ENCODE peak calls at places on chromosomes 3 and 15, in six cellular contexts. F, Q, E, X, I and H are unnamed samples.

GRCh38 chr3:28278918-28279317 is 37.5 kb downstream of the CMC1 start:
- DNase-seq in F (no peak), Q (no peak), E (no peak), X (no peak), I (no peak), H (no peak)

GRCh38 chr15:62403164-62403809 is 238.2 kb upstream of the C2CD4B start:
- DNase-seq in F (no peak), Q (no peak), E (no peak), X (no peak), I (no peak), H (no peak)

GRCh38 chr15:84598250-84598649 is 2.6 kb upstream of the ZSCAN2 start:
- DNase-seq in F (peak; percentile 23), Q (no peak), E (no peak), X (no peak), I (no peak), H (peak; percentile 72)

GRCh38 chr3:98589331-98589870 is 4.0 kb downstream of the CPOX start:
- DNase-seq in F (no peak), Q (no peak), E (no peak), X (no peak), I (no peak), H (no peak)

GRCh38 chr15:58066042-58066867 is 744 bp upstream of the ALDH1A2 start:
- DNase-seq in F (no peak), Q (no peak), E (peak; percentile 11), X (peak; percentile 60), I (no peak), H (peak; percentile 12)

GRCh38 chr3:190911382-190911781 is 48.9 kb upstream of the GMNC start:
- DNase-seq in F (no peak), Q (no peak), E (no peak), X (no peak), I (no peak), H (no peak)

GRCh38 chr3:81580399-81580798 is 181.0 kb downstream of the GBE1 start:
- DNase-seq in F (no peak), Q (no peak), E (no peak), X (no peak), I (no peak), H (no peak)

GRCh38 chr15:91857224-91857585 is 3.7 kb downstream of the SLCO3A1 start:
- DNase-seq in F (no peak), Q (no peak), E (no peak), X (no peak), I (no peak), H (peak; percentile 65)

GRCh38 chr15:91385301-91385700 is 285.2 kb downstream of the SV2B start:
- DNase-seq in F (no peak), Q (no peak), E (no peak), X (no peak), I (no peak), H (no peak)

GRCh38 chr15:90106522-90107117 is 4.4 kb upstream of the IDH2 start:
- DNase-seq in F (no peak), Q (peak; percentile 51), E (no peak), X (no peak), I (no peak), H (no peak)

GRCh38 chr15:31230630-31231485 is 95.8 kb upstream of the KLF13 start:
- DNase-seq in F (no peak), Q (no peak), E (no peak), X (no peak), I (no peak), H (no peak)

GRCh38 chr3:69294014-69294771 is 91.7 kb downstream of the FRMD4B start:
- DNase-seq in F (no peak), Q (peak; percentile 29), E (no peak), X (no peak), I (no peak), H (no peak)

GRCh38 chr3:123834631-123835030 is 49.5 kb downstream of the MYLK start:
- DNase-seq in F (no peak), Q (peak; percentile 55), E (no peak), X (no peak), I (no peak), H (no peak)

GRCh38 chr15:25849431-25849921 is 13.7 kb downstream of the ATP10A start:
- DNase-seq in F (no peak), Q (peak; percentile 41), E (no peak), X (peak; percentile 51), I (no peak), H (peak; percentile 17)

GRCh38 chr15:27820232-27820631 is 278.9 kb downstream of the OCA2 start:
- DNase-seq in F (no peak), Q (no peak), E (no peak), X (no peak), I (no peak), H (no peak)

GRCh38 chr15:25170113-25170731 is 215.4 kb downstream of the SNRPN start:
- DNase-seq in F (no peak), Q (no peak), E (no peak), X (no peak), I (no peak), H (no peak)

GRCh38 chr3:95750097-95750496 is 1064.3 kb upstream of the EPHA6 start:
- DNase-seq in F (no peak), Q (no peak), E (no peak), X (no peak), I (no peak), H (no peak)